ENCODE peak calls at places on chromosomes 16 and 17, in five cellular contexts. S is lower lobe of right lung, N is pancreas, E is left lung, V is sigmoid colon. J is an unnamed sample.

GRCh38 chr17:81365148-81365600 is 30.1 kb upstream of the BAHCC1 start:
- DNase-seq in S (peak; percentile 87), N (peak; percentile 89), E (peak; percentile 80), V (peak; percentile 90), J (peak; percentile 86)

GRCh38 chr17:6574689-6575595 is 18.6 kb upstream of the PITPNM3 start:
- DNase-seq in S (peak; percentile 78), N (no peak), E (peak; percentile 73), V (no peak), J (peak; percentile 82)

GRCh38 chr16:47342055-47342454 is 118.8 kb downstream of the ITFG1 start:
- DNase-seq in S (no peak), N (no peak), E (no peak), V (no peak), J (no peak)

GRCh38 chr17:44345497-44346026 is 460 bp downstream of the GRN start:
- DNase-seq in S (no peak), N (peak; percentile 51), E (peak; percentile 63), V (no peak), J (peak; percentile 71)

GRCh38 chr17:33940769-33941168 is 314.3 kb upstream of the CCL2 start:
- DNase-seq in S (no peak), N (no peak), E (no peak), V (no peak), J (no peak)

GRCh38 chr16:81542609-81543570 is 98.3 kb downstream of the CMIP start:
- DNase-seq in S (peak; percentile 36), N (no peak), E (no peak), V (no peak), J (no peak)

GRCh38 chr16:81487301-81487720 is 42.7 kb downstream of the CMIP start:
- DNase-seq in S (no peak), N (no peak), E (no peak), V (no peak), J (no peak)

GRCh38 chr16:83925095-83925905 is 26.4 kb downstream of the MLYCD start:
- DNase-seq in S (no peak), N (peak; percentile 53), E (no peak), V (no peak), J (peak; percentile 44)

GRCh38 chr17:40110457-40110856 is 10.1 kb upstream of the NR1D1 start:
- DNase-seq in S (no peak), N (peak; percentile 35), E (no peak), V (peak; percentile 78), J (no peak)

GRCh38 chr17:62902573-62903229 is 63.3 kb upstream of the TANC2 start:
- DNase-seq in S (no peak), N (no peak), E (no peak), V (no peak), J (no peak)

GRCh38 chr16:17364319-17365210 is 106.2 kb downstream of the XYLT1 start:
- DNase-seq in S (no peak), N (no peak), E (no peak), V (no peak), J (no peak)

GRCh38 chr16:11610580-11610979 is 23.9 kb upstream of the LITAF start:
- DNase-seq in S (no peak), N (no peak), E (no peak), V (no peak), J (no peak)

GRCh38 chr17:68288375-68288774 is 2.6 kb downstream of the SLC16A6 start:
- DNase-seq in S (no peak), N (no peak), E (no peak), V (no peak), J (peak; percentile 80)

GRCh38 chr16:73028263-73028662 is 19.7 kb downstream of the ZFHX3 start:
- DNase-seq in S (no peak), N (no peak), E (no peak), V (peak; percentile 56), J (no peak)

GRCh38 chr16:86039606-86040005 is 140.6 kb downstream of the IRF8 start:
- DNase-seq in S (no peak), N (no peak), E (peak; percentile 18), V (peak; percentile 37), J (no peak)

GRCh38 chr16:11229906-11230305 is 26.1 kb downstream of the SOCS1 start:
- DNase-seq in S (no peak), N (no peak), E (no peak), V (no peak), J (no peak)

GRCh38 chr16:48365601-48366164 is 19.5 kb downstream of the SIAH1 start:
- DNase-seq in S (peak; percentile 95), N (peak; percentile 95), E (peak; percentile 94), V (peak; percentile 94), J (peak; percentile 77)

GRCh38 chr16:48176635-48177408 is 21.0 kb upstream of the ABCC12 start:
- DNase-seq in S (no peak), N (no peak), E (no peak), V (peak; percentile 42), J (no peak)

GRCh38 chr17:9427460-9428315 is 147.9 kb downstream of the STX8 start:
- DNase-seq in S (no peak), N (no peak), E (no peak), V (no peak), J (no peak)

GRCh38 chr17:73667184-73667959 is 23.1 kb upstream of the SDK2 start:
- DNase-seq in S (no peak), N (no peak), E (no peak), V (no peak), J (no peak)

GRCh38 chr16:84246679-84247077 is 6.9 kb upstream of the KCNG4 start:
- DNase-seq in S (no peak), N (no peak), E (no peak), V (no peak), J (no peak)

DNA sequence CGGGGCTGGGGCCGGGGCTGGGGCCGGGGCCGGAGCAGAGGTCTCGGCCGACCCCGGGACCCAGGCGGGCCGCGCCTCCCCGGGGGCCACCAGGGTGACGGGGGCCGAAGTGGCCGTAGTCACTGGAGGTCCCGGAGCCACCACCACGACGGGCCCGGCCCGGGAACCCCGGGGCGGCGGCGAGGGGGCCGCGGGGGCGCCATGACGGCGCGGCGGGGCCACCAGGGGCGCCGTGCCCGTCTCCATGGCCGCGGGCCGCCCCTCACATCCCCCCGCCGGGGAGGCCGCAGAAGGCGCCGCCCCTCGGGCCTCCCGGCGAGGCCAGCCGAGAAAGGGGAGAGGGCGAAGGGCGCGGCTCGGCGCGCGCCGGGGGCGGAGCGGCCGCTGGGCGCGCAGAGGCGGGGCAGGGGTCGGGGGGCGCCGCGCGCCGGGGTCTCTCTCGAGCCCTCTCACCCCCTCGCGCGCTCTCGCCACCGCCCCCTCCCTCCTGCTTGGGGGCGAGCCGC is 303 bp downstream of the TBC1D10B start:
- DNase-seq in S (no peak), N (no peak), E (no peak), V (no peak), J (no peak)
- TF ChIP-seq CTCF in S (no peak), N (no peak), E (no peak), V (no peak), J (no peak)

GRCh38 chr17:29565643-29566472 is 979 bp downstream of the ABHD15 start:
- DNase-seq in S (peak; percentile 74), N (peak; percentile 90), E (no peak), V (peak; percentile 63), J (no peak)
- TF ChIP-seq CTCF in S (no peak), N (no peak), E (no peak), V (no peak), J (peak; percentile 27)

DNA sequence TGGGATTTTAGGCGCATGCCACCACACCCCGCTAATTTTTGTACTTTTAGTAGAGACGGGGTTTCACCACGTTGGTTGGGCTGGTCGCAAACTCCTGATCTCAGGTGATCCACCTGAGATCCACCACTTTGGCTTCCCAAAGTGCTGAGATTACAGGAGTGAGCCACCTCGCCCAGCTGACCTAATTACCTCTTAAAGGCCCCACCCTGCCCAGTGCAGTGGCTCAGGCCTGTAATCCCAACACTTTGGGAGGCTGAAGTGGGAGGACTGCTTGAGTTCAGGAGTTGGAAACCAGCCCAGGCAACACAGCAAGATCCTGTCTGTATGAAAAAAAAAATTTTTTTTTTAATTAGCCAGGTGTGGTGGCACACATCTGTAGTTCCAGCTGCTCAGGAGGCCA is 2.9 kb upstream of the COASY start:
- DNase-seq in S (no peak), N (no peak), E (peak; percentile 72), V (no peak), J (no peak)
- TF ChIP-seq CTCF in S (no peak), N (no peak), E (no peak), V (no peak), J (no peak)

DNA sequence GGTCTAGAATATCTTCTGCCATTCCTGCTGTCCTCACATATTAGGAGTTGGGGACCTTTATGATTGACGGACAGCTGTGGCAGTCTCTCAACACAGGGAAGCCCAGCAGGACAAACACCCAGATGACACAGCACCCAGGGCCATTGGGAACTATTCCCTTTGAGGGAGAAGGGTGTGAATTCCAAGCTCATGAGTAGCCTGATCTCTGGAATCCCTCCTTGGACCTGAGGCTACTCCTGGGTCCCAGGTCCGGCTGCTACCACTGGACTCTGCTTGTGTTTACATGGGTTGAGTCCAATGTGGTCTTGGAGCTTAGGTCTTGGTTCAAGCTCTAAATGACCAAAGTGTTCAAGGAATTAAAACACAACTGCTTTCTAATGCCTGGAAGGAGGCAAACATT is 78.9 kb downstream of the SLC6A2 start:
- DNase-seq in S (no peak), N (no peak), E (no peak), V (no peak), J (no peak)
- TF ChIP-seq CTCF in S (no peak), N (no peak), E (no peak), V (no peak), J (no peak)

GRCh38 chr17:43079578-43080302 is 45.4 kb downstream of the BRCA1 start:
- DNase-seq in S (no peak), N (no peak), E (no peak), V (no peak), J (no peak)

GRCh38 chr17:43090022-43090421 is 35.1 kb downstream of the BRCA1 start:
- DNase-seq in S (no peak), N (no peak), E (no peak), V (no peak), J (no peak)

GRCh38 chr17:43085489-43085888 is 39.7 kb downstream of the BRCA1 start:
- DNase-seq in S (no peak), N (no peak), E (no peak), V (no peak), J (no peak)
- TF ChIP-seq CTCF in S (no peak), N (no peak), E (no peak), V (no peak), J (no peak)

DNA sequence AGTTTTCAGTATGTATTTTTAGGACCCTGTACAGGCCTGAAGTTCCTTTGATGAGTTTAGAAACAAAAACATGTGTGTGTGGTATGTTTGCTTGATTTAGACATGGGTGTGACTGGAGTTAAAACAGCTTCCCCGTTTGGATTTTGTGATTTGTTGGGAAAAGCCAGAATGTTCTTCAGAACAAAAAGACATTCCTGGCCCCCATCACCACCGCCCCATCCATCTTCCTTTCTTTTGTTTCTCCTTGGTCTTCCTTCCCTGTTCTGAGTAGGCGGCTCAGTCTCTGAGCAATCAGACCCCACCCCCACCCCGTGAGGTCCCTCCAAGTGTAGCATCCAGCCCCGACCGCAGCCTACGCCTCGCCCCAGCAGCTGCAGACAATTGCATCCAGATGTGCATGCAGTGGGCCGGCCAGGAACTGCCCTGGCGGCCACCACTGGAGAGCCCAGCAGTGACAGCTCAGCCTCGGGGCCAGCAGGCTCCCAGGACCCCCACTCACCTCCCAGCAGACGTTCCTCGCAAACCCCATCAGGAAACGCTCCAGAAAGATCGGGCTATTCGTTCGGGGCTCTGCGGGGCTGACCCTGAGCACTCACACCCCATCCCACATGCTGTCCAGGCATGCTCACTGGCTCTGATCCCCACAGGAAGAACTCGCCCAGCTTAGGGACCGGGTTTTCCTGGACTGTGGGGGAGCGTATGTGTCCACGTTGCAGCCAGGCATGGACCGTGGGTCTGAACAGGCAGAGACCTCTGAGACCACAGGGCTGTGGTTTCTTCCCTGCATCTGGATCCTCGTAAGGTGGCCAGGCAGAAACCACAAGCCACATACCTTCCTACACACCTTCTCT is 99.8 kb upstream of the CDH5 start:
- DNase-seq in S (peak; percentile 61), N (no peak), E (peak; percentile 76), V (peak; percentile 86), J (no peak)
- TF ChIP-seq CTCF in S (no peak), N (no peak), E (no peak), V (no peak), J (no peak)